ENCODE peak calls at places on chromosomes 2 and 18, in seven cellular contexts. H is K562, P is tibial artery, A is PC-9, R is neural progenitor cell, F is esophagus squamous epithelium, E is ovary. G is an unnamed sample.

GRCh38 chr18:47602273-47602897 is 328.1 kb downstream of the SMAD2 start:
- DNase-seq in H (no peak), P (no peak), A (no peak), R (no peak), F (no peak), E (no peak), G (no peak)

GRCh38 chr2:229920011-229920781 is 1.6 kb downstream of the TRIP12 start:
- DNase-seq in H (peak; percentile 12), P (no peak), A (no peak), R (peak; percentile 48), F (no peak), E (no peak), G (no peak)

GRCh38 chr2:9247786-9248185 is 41.2 kb downstream of the ASAP2 start:
- DNase-seq in H (no peak), P (no peak), A (no peak), R (no peak), F (no peak), E (no peak), G (no peak)

GRCh38 chr2:160411955-160412354 is 81.7 kb downstream of the RBMS1 start:
- DNase-seq in H (no peak), P (no peak), A (no peak), R (no peak), F (no peak), E (no peak), G (no peak)

GRCh38 chr18:12586956-12587355 is 71.0 kb downstream of the SPIRE1 start:
- DNase-seq in H (no peak), P (no peak), A (no peak), R (no peak), F (no peak), E (no peak), G (no peak)

GRCh38 chr18:25650201-25650941 is 298.4 kb upstream of the ZNF521 start:
- DNase-seq in H (no peak), P (no peak), A (no peak), R (peak; percentile 16), F (no peak), E (no peak), G (no peak)

GRCh38 chr2:62340981-62341624 is 145.2 kb downstream of the B3GNT2 start:
- DNase-seq in H (no peak), P (no peak), A (peak; percentile 38), R (no peak), F (no peak), E (no peak), G (no peak)

GRCh38 chr18:55249572-55249971 is 290.3 kb upstream of the CCDC68 start:
- DNase-seq in H (no peak), P (no peak), A (no peak), R (no peak), F (no peak), E (no peak), G (no peak)

GRCh38 chr18:9535430-9535972 is 60.2 kb downstream of the RALBP1 start:
- DNase-seq in H (no peak), P (peak; percentile 84), A (no peak), R (peak; percentile 7), F (no peak), E (peak; percentile 68), G (no peak)
- TF ChIP-seq CTCF in H (no peak), P (no peak), A (no peak), R (no peak), F (no peak), E (no peak), G (no peak)

GRCh38 chr2:19851116-19851515 is 50.7 kb downstream of the TTC32 start:
- DNase-seq in H (no peak), P (no peak), A (peak; percentile 37), R (peak; percentile 15), F (no peak), E (no peak), G (no peak)
- TF ChIP-seq CTCF in H (no peak), P (no peak), A (peak; percentile 40), R (peak; percentile 34), F (no peak), E (no peak), G (no peak)

GRCh38 chr2:64644240-64645013 is 9.3 kb downstream of the SERTAD2 start:
- DNase-seq in H (peak; percentile 75), P (peak; percentile 85), A (peak; percentile 83), R (peak; percentile 87), F (peak; percentile 22), E (peak; percentile 77), G (peak; percentile 80)

GRCh38 chr2:64646007-64646880 is 7.5 kb downstream of the SERTAD2 start:
- DNase-seq in H (no peak), P (peak; percentile 91), A (peak; percentile 88), R (peak; percentile 83), F (no peak), E (peak; percentile 78), G (peak; percentile 75)

GRCh38 chr2:64641585-64641984 is 12.1 kb downstream of the SERTAD2 start:
- DNase-seq in H (no peak), P (no peak), A (no peak), R (no peak), F (no peak), E (no peak), G (no peak)

GRCh38 chr2:64643838-64644219 is 9.9 kb downstream of the SERTAD2 start:
- DNase-seq in H (no peak), P (no peak), A (no peak), R (no peak), F (no peak), E (no peak), G (no peak)

DNA sequence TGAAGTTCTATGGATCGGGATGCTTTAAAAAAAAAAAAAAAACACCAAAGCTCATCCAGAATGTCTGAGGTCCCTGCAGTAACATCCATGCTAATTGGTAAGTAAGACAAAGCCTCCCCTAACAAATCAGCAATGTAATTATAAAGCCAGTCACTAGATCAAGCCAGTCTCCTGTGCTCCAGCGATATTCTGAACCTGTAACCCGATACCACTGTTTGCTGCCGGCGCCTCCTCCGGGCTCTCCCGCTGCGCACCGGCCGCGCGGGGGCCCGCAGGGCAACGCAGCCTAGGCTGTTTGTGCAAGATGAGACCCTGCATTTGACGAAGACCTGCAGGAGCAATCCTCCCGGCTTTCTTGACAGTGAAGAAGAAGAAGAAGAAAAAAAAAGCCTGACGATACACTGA is 8.7 kb downstream of the SERTAD2 start:
- DNase-seq in H (peak; percentile 59), P (no peak), A (peak; percentile 73), R (peak; percentile 91), F (no peak), E (peak; percentile 66), G (no peak)
- TF ChIP-seq CTCF in H (peak; percentile 15), P (no peak), A (peak; percentile 37), R (no peak), F (no peak), E (no peak), G (no peak)

GRCh38 chr2:148989882-148990493 is 48.5 kb upstream of the LYPD6B start:
- DNase-seq in H (peak; percentile 53), P (no peak), A (peak; percentile 36), R (peak; percentile 80), F (no peak), E (peak; percentile 43), G (no peak)
- TF ChIP-seq CTCF in H (peak; percentile 75), P (peak; percentile 72), A (peak; percentile 73), R (peak; percentile 74), F (peak; percentile 63), E (peak; percentile 40), G (peak; percentile 72)

DNA sequence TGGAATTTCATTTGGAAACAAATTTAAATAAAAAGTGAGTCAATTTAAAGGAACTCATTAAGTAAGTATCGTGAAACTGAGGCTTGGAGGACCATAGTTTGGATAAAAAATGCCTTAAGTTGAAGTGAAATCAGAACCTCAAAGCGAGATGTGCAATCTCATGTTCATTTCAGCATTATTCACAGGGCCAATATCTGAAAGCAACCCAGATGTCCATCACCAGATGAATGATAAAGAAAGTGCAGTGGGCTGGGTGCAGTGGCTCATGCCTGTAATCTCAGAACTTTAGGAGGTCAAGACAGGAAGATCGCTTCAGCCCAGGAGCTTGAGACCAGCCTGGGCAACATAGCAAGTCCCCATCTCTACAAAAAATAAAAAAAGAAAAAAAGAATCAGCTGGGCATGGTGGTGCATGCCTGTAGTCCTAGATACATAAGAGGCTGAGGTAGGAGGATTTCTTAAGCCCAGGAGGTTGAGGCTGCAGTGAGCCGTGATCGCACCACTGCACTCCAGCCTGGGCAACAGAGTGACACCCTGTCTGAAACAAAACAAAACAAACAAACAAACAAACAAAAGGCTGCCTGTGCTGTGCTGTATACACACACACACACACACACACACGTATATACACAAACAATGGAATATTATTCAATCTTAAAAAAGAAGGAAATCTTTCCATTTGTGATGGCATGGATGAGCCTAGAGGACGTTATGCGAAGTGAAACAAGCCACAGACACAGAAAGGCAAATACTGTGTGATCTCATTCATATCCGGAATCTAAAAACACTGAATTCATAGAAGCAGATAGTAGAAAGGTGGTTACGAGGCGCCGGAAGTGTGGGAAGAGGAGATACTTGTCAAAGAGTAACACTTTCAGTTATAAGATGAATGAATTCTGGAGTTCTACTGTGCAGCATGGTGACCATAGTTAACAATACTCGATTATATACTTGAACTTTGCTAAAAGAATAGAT is 14.5 kb downstream of the SH3RF3 start:
- DNase-seq in H (no peak), P (peak; percentile 12), A (no peak), R (no peak), F (no peak), E (no peak), G (no peak)
- TF ChIP-seq CTCF in H (no peak), P (no peak), A (no peak), R (no peak), F (no peak), E (no peak), G (no peak)

GRCh38 chr18:63439334-63439733 is 17.1 kb upstream of the VPS4B start:
- DNase-seq in H (peak; percentile 43), P (no peak), A (peak; percentile 25), R (peak; percentile 71), F (no peak), E (peak; percentile 21), G (peak; percentile 50)

GRCh38 chr18:63438181-63438580 is 15.9 kb upstream of the VPS4B start:
- DNase-seq in H (no peak), P (peak; percentile 82), A (no peak), R (no peak), F (no peak), E (no peak), G (no peak)

GRCh38 chr18:63440219-63440618 is 17.9 kb upstream of the VPS4B start:
- DNase-seq in H (no peak), P (no peak), A (no peak), R (no peak), F (no peak), E (no peak), G (no peak)

GRCh38 chr18:63443820-63444219 is 21.5 kb upstream of the VPS4B start:
- DNase-seq in H (no peak), P (no peak), A (no peak), R (no peak), F (no peak), E (no peak), G (no peak)

DNA sequence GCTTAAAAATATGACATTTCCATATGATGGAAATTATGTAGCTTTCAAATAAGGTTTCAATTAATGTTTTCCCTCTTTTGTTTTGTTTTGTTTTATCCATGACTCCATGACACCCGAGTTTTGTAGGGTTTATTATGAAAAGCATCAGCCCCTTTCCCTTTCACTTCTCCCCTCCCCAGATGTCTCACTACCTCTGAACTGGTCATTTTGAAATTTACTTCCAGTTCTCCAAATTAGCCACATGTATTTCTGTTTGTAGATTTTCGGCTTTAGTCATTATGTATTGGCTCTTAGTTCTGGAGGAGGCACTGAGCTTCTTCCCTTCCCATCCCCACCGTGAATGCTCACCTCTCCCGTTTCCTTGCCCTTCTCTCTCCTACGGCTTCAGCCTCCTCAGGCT is 18.6 kb upstream of the VPS4B start:
- DNase-seq in H (no peak), P (no peak), A (no peak), R (no peak), F (no peak), E (no peak), G (no peak)
- TF ChIP-seq CTCF in H (no peak), P (no peak), A (no peak), R (no peak), F (no peak), E (no peak), G (no peak)